ENCODE peak calls at places on chromosomes 7 and 10, in six cellular contexts. One of them, this sample, is unnamed.

GRCh38 chr7:1076184-1077072 is 11.5 kb upstream of the GPER1 start:
- DNase-seq in posterior vena cava: no peak
- DNase-seq in non-pigmented ciliary epithelial cell: no peak
- DNase-seq in mesothelial cell of epicardium: no peak
- DNase-seq in NCI-H2029: no peak
- DNase-seq in effector memory CD8-positive, alpha-beta T cell: no peak
- DNase-seq in this sample: no peak

GRCh38 chr7:57381581-57381980 is 68.4 kb upstream of the ZNF716 start:
- DNase-seq in posterior vena cava: peak; percentile 69
- DNase-seq in non-pigmented ciliary epithelial cell: no peak
- DNase-seq in mesothelial cell of epicardium: no peak
- DNase-seq in NCI-H2029: no peak
- DNase-seq in effector memory CD8-positive, alpha-beta T cell: no peak
- DNase-seq in this sample: no peak

GRCh38 chr7:11830582-11831382 is 1.2 kb downstream of the THSD7A start:
- DNase-seq in posterior vena cava: no peak
- DNase-seq in non-pigmented ciliary epithelial cell: no peak
- DNase-seq in mesothelial cell of epicardium: no peak
- DNase-seq in NCI-H2029: no peak
- DNase-seq in effector memory CD8-positive, alpha-beta T cell: no peak
- DNase-seq in this sample: peak; percentile 37

GRCh38 chr10:16195894-16196293 is 240.9 kb upstream of the PTER start:
- DNase-seq in posterior vena cava: no peak
- DNase-seq in non-pigmented ciliary epithelial cell: no peak
- DNase-seq in mesothelial cell of epicardium: no peak
- DNase-seq in NCI-H2029: no peak
- DNase-seq in effector memory CD8-positive, alpha-beta T cell: no peak
- DNase-seq in this sample: no peak

GRCh38 chr7:84611391-84611790 is 416.8 kb upstream of the SEMA3A start:
- DNase-seq in posterior vena cava: no peak
- DNase-seq in non-pigmented ciliary epithelial cell: no peak
- DNase-seq in mesothelial cell of epicardium: no peak
- DNase-seq in NCI-H2029: no peak
- DNase-seq in effector memory CD8-positive, alpha-beta T cell: no peak
- DNase-seq in this sample: no peak

GRCh38 chr10:70907619-70908425 is 19.5 kb upstream of the PCBD1 start:
- DNase-seq in posterior vena cava: peak; percentile 74
- DNase-seq in non-pigmented ciliary epithelial cell: no peak
- DNase-seq in mesothelial cell of epicardium: no peak
- DNase-seq in NCI-H2029: no peak
- DNase-seq in effector memory CD8-positive, alpha-beta T cell: no peak
- DNase-seq in this sample: no peak

GRCh38 chr7:109529712-109530111 is 960.0 kb downstream of the DNAJB9 start:
- DNase-seq in posterior vena cava: no peak
- DNase-seq in non-pigmented ciliary epithelial cell: no peak
- DNase-seq in mesothelial cell of epicardium: no peak
- DNase-seq in NCI-H2029: no peak
- DNase-seq in effector memory CD8-positive, alpha-beta T cell: no peak
- DNase-seq in this sample: no peak

GRCh38 chr7:102473271-102473991 is 5.3 kb downstream of the POLR2J start:
- DNase-seq in posterior vena cava: peak; percentile 62
- DNase-seq in non-pigmented ciliary epithelial cell: no peak
- DNase-seq in mesothelial cell of epicardium: no peak
- DNase-seq in NCI-H2029: no peak
- DNase-seq in effector memory CD8-positive, alpha-beta T cell: no peak
- DNase-seq in this sample: no peak

GRCh38 chr10:22874189-22874854 is 53.5 kb upstream of the ARMC3 start:
- DNase-seq in posterior vena cava: no peak
- DNase-seq in non-pigmented ciliary epithelial cell: no peak
- DNase-seq in mesothelial cell of epicardium: no peak
- DNase-seq in NCI-H2029: no peak
- DNase-seq in effector memory CD8-positive, alpha-beta T cell: no peak
- DNase-seq in this sample: no peak

GRCh38 chr7:117715784-117716445 is 157.3 kb downstream of the CTTNBP2 start:
- DNase-seq in posterior vena cava: no peak
- DNase-seq in non-pigmented ciliary epithelial cell: peak; percentile 26
- DNase-seq in mesothelial cell of epicardium: no peak
- DNase-seq in NCI-H2029: peak; percentile 79
- DNase-seq in effector memory CD8-positive, alpha-beta T cell: no peak
- DNase-seq in this sample: peak; percentile 70

GRCh38 chr10:127175357-127176110 is 20.9 kb downstream of the INSYN2A start:
- DNase-seq in posterior vena cava: no peak
- DNase-seq in non-pigmented ciliary epithelial cell: no peak
- DNase-seq in mesothelial cell of epicardium: no peak
- DNase-seq in NCI-H2029: no peak
- DNase-seq in effector memory CD8-positive, alpha-beta T cell: no peak
- DNase-seq in this sample: no peak